ENCODE peak calls at places on chromosomes 6 and 20, in eight cellular contexts. One of them, this sample, is unnamed. For H3K9me3, the result is how much of the 10 kb centered on the place peaks cover.

GRCh38 chr20:1533059-1533458 is 24.4 kb downstream of the SIRPD start:
- DNase-seq in body of pancreas: no peak
- DNase-seq in adrenal gland: no peak
- DNase-seq in esophagus squamous epithelium: no peak
- DNase-seq in spleen: no peak
- DNase-seq in HCT116: no peak
- DNase-seq in ovary: no peak
- DNase-seq in right lobe of liver: no peak
- DNase-seq in this sample: no peak

GRCh38 chr20:20547221-20547875 is 165.1 kb downstream of the RALGAPA2 start:
- DNase-seq in HCT116: no peak
- DNase-seq in body of pancreas: no peak
- DNase-seq in right lobe of liver: no peak
- DNase-seq in ovary: no peak
- DNase-seq in adrenal gland: no peak
- DNase-seq in esophagus squamous epithelium: no peak
- DNase-seq in spleen: no peak
- DNase-seq in this sample: no peak

GRCh38 chr6:132598473-132598872 is 8.9 kb upstream of the TAAR5 start:
- DNase-seq in body of pancreas: no peak
- DNase-seq in right lobe of liver: peak
- DNase-seq in spleen: no peak
- DNase-seq in adrenal gland: no peak
- DNase-seq in ovary: no peak
- DNase-seq in HCT116: peak
- DNase-seq in esophagus squamous epithelium: no peak
- DNase-seq in this sample: no peak

GRCh38 chr20:56778765-56779195 is 149.7 kb downstream of the TFAP2C start:
- DNase-seq in right lobe of liver: peak
- DNase-seq in HCT116: no peak
- DNase-seq in spleen: peak
- DNase-seq in ovary: no peak
- DNase-seq in esophagus squamous epithelium: no peak
- DNase-seq in body of pancreas: no peak
- DNase-seq in adrenal gland: no peak
- DNase-seq in this sample: no peak

GRCh38 chr6:35370799-35371493 is 28.6 kb downstream of the PPARD start:
- DNase-seq in right lobe of liver: peak
- DNase-seq in ovary: no peak
- DNase-seq in HCT116: no peak
- DNase-seq in spleen: peak
- DNase-seq in body of pancreas: no peak
- DNase-seq in adrenal gland: no peak
- DNase-seq in esophagus squamous epithelium: no peak
- DNase-seq in this sample: no peak

GRCh38 chr20:64104667-64105451 is 2.5 kb downstream of the NPBWR2 start:
- DNase-seq in esophagus squamous epithelium: no peak
- DNase-seq in ovary: no peak
- DNase-seq in body of pancreas: no peak
- DNase-seq in spleen: peak
- DNase-seq in right lobe of liver: peak
- DNase-seq in HCT116: no peak
- DNase-seq in adrenal gland: no peak
- DNase-seq in this sample: no peak

GRCh38 chr6:163324928-163325784 is 89.4 kb upstream of the QKI start:
- DNase-seq in spleen: no peak
- DNase-seq in right lobe of liver: peak
- DNase-seq in body of pancreas: peak
- DNase-seq in HCT116: no peak
- DNase-seq in esophagus squamous epithelium: no peak
- DNase-seq in ovary: no peak
- DNase-seq in adrenal gland: no peak
- DNase-seq in this sample: no peak

GRCh38 chr20:5650191-5650691 is 100.0 kb upstream of the SHLD1 start:
- DNase-seq in ovary: no peak
- DNase-seq in right lobe of liver: no peak
- DNase-seq in HCT116: no peak
- DNase-seq in spleen: no peak
- DNase-seq in adrenal gland: no peak
- DNase-seq in body of pancreas: no peak
- DNase-seq in esophagus squamous epithelium: no peak
- DNase-seq in this sample: no peak

GRCh38 chr20:37455659-37456058 is 65.4 kb upstream of the NNAT start:
- DNase-seq in ovary: no peak
- DNase-seq in body of pancreas: no peak
- DNase-seq in adrenal gland: no peak
- DNase-seq in spleen: no peak
- DNase-seq in esophagus squamous epithelium: no peak
- DNase-seq in right lobe of liver: no peak
- DNase-seq in HCT116: no peak
- DNase-seq in this sample: no peak

GRCh38 chr20:37456948-37457347 is 64.1 kb upstream of the NNAT start:
- DNase-seq in adrenal gland: no peak
- DNase-seq in esophagus squamous epithelium: no peak
- DNase-seq in body of pancreas: no peak
- DNase-seq in spleen: no peak
- DNase-seq in HCT116: no peak
- DNase-seq in right lobe of liver: no peak
- DNase-seq in ovary: no peak
- DNase-seq in this sample: no peak

GRCh38 chr20:37461376-37461775 is 59.7 kb upstream of the NNAT start:
- DNase-seq in spleen: no peak
- DNase-seq in HCT116: no peak
- DNase-seq in ovary: no peak
- DNase-seq in body of pancreas: no peak
- DNase-seq in adrenal gland: no peak
- DNase-seq in esophagus squamous epithelium: no peak
- DNase-seq in right lobe of liver: no peak
- DNase-seq in this sample: no peak

GRCh38 chr20:37457928-37458327 is 63.1 kb upstream of the NNAT start:
- DNase-seq in adrenal gland: no peak
- DNase-seq in esophagus squamous epithelium: no peak
- DNase-seq in body of pancreas: no peak
- DNase-seq in right lobe of liver: no peak
- DNase-seq in HCT116: no peak
- DNase-seq in spleen: no peak
- DNase-seq in ovary: no peak
- DNase-seq in this sample: no peak

DNA sequence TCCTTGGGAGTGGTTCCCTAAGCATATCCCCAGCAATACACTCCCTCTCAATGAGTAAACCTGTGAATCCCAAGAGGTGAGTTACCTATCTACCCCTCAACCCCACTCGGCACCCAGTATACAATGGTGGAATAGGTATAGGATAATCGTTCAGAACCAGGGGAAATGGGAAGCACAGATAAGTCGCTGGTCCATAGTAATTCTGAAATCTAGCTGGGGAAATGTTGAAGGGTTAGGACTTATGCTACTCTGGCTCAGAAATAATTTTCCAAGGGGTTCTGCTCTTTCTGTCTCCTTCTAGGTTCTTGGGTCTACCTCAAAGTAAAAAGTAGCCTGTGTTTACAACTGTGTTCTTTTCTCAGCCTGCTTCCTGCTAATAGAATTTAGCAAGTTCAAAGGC is 62.3 kb upstream of the NNAT start:
- DNase-seq in esophagus squamous epithelium: no peak
- DNase-seq in ovary: no peak
- DNase-seq in spleen: no peak
- DNase-seq in adrenal gland: no peak
- DNase-seq in body of pancreas: no peak
- DNase-seq in HCT116: no peak
- DNase-seq in right lobe of liver: no peak
- DNase-seq in this sample: no peak
- H3K9me3 ChIP-seq in esophagus squamous epithelium: under half
- H3K9me3 ChIP-seq in ovary: under half
- H3K9me3 ChIP-seq in spleen: under half
- H3K9me3 ChIP-seq in adrenal gland: under half
- H3K9me3 ChIP-seq in body of pancreas: under half
- H3K9me3 ChIP-seq in HCT116: under half
- H3K9me3 ChIP-seq in right lobe of liver: under half
- H3K9me3 ChIP-seq in this sample: under half

GRCh38 chr20:301886-302848 is 4.8 kb downstream of the ZCCHC3 start:
- DNase-seq in ovary: no peak
- DNase-seq in spleen: no peak
- DNase-seq in HCT116: no peak
- DNase-seq in right lobe of liver: no peak
- DNase-seq in body of pancreas: no peak
- DNase-seq in adrenal gland: no peak
- DNase-seq in esophagus squamous epithelium: no peak
- DNase-seq in this sample: no peak

GRCh38 chr20:297098-297924 is at the start of gene ZCCHC3:
- DNase-seq in HCT116: peak
- DNase-seq in spleen: peak
- DNase-seq in body of pancreas: peak
- DNase-seq in ovary: peak
- DNase-seq in esophagus squamous epithelium: peak
- DNase-seq in right lobe of liver: peak
- DNase-seq in adrenal gland: peak
- DNase-seq in this sample: peak

GRCh38 chr20:298755-299391 is 1.5 kb downstream of the ZCCHC3 start:
- DNase-seq in ovary: no peak
- DNase-seq in right lobe of liver: no peak
- DNase-seq in adrenal gland: no peak
- DNase-seq in esophagus squamous epithelium: no peak
- DNase-seq in body of pancreas: no peak
- DNase-seq in spleen: no peak
- DNase-seq in HCT116: no peak
- DNase-seq in this sample: no peak

GRCh38 chr20:297925-298754 is 770 bp downstream of the ZCCHC3 start:
- DNase-seq in spleen: peak
- DNase-seq in adrenal gland: peak
- DNase-seq in body of pancreas: peak
- DNase-seq in HCT116: no peak
- DNase-seq in esophagus squamous epithelium: no peak
- DNase-seq in ovary: peak
- DNase-seq in right lobe of liver: peak
- DNase-seq in this sample: peak

DNA sequence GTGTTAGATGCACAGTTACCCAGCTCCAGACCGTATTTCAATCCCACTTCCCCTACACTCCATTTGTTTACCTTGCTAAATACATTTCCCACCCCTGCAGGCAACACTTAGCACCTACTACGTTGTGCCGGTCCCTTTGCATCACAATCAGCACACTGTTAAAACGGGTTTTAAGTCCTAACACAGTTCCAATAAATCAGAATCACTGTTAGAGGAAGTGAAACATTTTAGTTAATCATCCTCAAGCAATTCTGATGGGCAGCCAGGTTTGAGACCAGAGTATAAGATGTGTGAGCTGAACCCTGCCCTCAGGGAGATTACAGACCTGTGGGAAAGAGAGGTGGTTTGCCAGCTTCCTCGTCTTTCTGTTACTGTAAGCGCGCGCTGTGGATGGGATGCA is 3.0 kb downstream of the ZCCHC3 start:
- DNase-seq in HCT116: no peak
- DNase-seq in ovary: no peak
- DNase-seq in body of pancreas: no peak
- DNase-seq in spleen: no peak
- DNase-seq in adrenal gland: no peak
- DNase-seq in esophagus squamous epithelium: no peak
- DNase-seq in right lobe of liver: no peak
- DNase-seq in this sample: no peak
- TF ChIP-seq POLR2A in HCT116: no peak
- TF ChIP-seq POLR2A in ovary: no peak
- TF ChIP-seq POLR2A in body of pancreas: no peak
- TF ChIP-seq POLR2A in spleen: no peak
- TF ChIP-seq POLR2A in adrenal gland: no peak
- TF ChIP-seq POLR2A in esophagus squamous epithelium: no peak
- TF ChIP-seq POLR2A in right lobe of liver: no peak
- TF ChIP-seq POLR2A in this sample: no peak

GRCh38 chr6:155227076-155227475 is 36.7 kb upstream of the CLDN20 start:
- DNase-seq in spleen: no peak
- DNase-seq in body of pancreas: no peak
- DNase-seq in adrenal gland: no peak
- DNase-seq in ovary: no peak
- DNase-seq in esophagus squamous epithelium: no peak
- DNase-seq in HCT116: no peak
- DNase-seq in right lobe of liver: no peak
- DNase-seq in this sample: no peak

GRCh38 chr6:155221086-155221485 is 42.7 kb upstream of the CLDN20 start:
- DNase-seq in spleen: no peak
- DNase-seq in body of pancreas: no peak
- DNase-seq in ovary: no peak
- DNase-seq in esophagus squamous epithelium: no peak
- DNase-seq in right lobe of liver: no peak
- DNase-seq in HCT116: no peak
- DNase-seq in adrenal gland: no peak
- DNase-seq in this sample: no peak

GRCh38 chr6:155224618-155225017 is 39.2 kb upstream of the CLDN20 start:
- DNase-seq in body of pancreas: no peak
- DNase-seq in HCT116: no peak
- DNase-seq in esophagus squamous epithelium: no peak
- DNase-seq in adrenal gland: no peak
- DNase-seq in ovary: no peak
- DNase-seq in spleen: no peak
- DNase-seq in right lobe of liver: no peak
- DNase-seq in this sample: no peak

GRCh38 chr6:155219858-155220301 is 43.9 kb upstream of the CLDN20 start:
- DNase-seq in right lobe of liver: no peak
- DNase-seq in esophagus squamous epithelium: no peak
- DNase-seq in ovary: no peak
- DNase-seq in body of pancreas: no peak
- DNase-seq in HCT116: no peak
- DNase-seq in adrenal gland: no peak
- DNase-seq in spleen: no peak
- DNase-seq in this sample: no peak

GRCh38 chr6:155224031-155224451 is 39.8 kb upstream of the CLDN20 start:
- DNase-seq in esophagus squamous epithelium: no peak
- DNase-seq in ovary: no peak
- DNase-seq in right lobe of liver: no peak
- DNase-seq in body of pancreas: no peak
- DNase-seq in HCT116: peak
- DNase-seq in adrenal gland: no peak
- DNase-seq in spleen: no peak
- DNase-seq in this sample: no peak
- H3K4me3 ChIP-seq in esophagus squamous epithelium: no peak
- H3K4me3 ChIP-seq in ovary: no peak
- H3K4me3 ChIP-seq in right lobe of liver: no peak
- H3K4me3 ChIP-seq in body of pancreas: no peak
- H3K4me3 ChIP-seq in HCT116: peak
- H3K4me3 ChIP-seq in adrenal gland: no peak
- H3K4me3 ChIP-seq in spleen: no peak
- H3K4me3 ChIP-seq in this sample: no peak

GRCh38 chr6:159997498-159998101 is 28.7 kb downstream of the IGF2R start:
- DNase-seq in ovary: no peak
- DNase-seq in esophagus squamous epithelium: no peak
- DNase-seq in adrenal gland: no peak
- DNase-seq in right lobe of liver: no peak
- DNase-seq in spleen: no peak
- DNase-seq in HCT116: no peak
- DNase-seq in body of pancreas: no peak
- DNase-seq in this sample: no peak

GRCh38 chr6:160000280-160000704 is 31.4 kb downstream of the IGF2R start:
- DNase-seq in adrenal gland: no peak
- DNase-seq in body of pancreas: no peak
- DNase-seq in ovary: no peak
- DNase-seq in esophagus squamous epithelium: no peak
- DNase-seq in spleen: no peak
- DNase-seq in HCT116: no peak
- DNase-seq in right lobe of liver: no peak
- DNase-seq in this sample: no peak

GRCh38 chr6:159996626-159997497 is 28.0 kb downstream of the IGF2R start:
- DNase-seq in ovary: no peak
- DNase-seq in adrenal gland: no peak
- DNase-seq in right lobe of liver: no peak
- DNase-seq in spleen: peak
- DNase-seq in HCT116: no peak
- DNase-seq in body of pancreas: no peak
- DNase-seq in esophagus squamous epithelium: no peak
- DNase-seq in this sample: no peak

GRCh38 chr6:159998543-159998942 is 29.7 kb downstream of the IGF2R start:
- DNase-seq in spleen: no peak
- DNase-seq in esophagus squamous epithelium: no peak
- DNase-seq in adrenal gland: no peak
- DNase-seq in HCT116: no peak
- DNase-seq in right lobe of liver: no peak
- DNase-seq in ovary: no peak
- DNase-seq in body of pancreas: no peak
- DNase-seq in this sample: no peak

DNA sequence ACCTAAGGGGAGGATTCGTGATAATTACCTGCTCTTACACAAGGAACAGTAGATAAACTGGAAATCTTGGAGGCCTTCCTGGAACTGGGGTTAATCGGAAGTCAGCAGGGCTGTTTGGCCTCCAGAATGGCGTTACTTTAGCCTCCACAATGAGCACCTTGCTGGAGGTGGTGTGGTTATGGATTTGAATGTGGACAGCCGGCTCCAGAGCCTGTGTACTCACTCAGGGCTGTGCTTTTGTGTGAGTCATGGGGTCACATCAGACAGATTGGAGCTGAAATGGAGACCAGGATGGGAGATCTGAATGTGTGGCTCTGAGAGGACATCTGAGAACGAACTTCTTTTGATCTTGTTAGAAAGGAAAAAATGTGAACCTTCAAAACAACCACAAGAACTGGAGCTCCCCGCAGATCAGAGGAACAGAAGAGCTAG is 30.4 kb downstream of the IGF2R start:
- DNase-seq in right lobe of liver: no peak
- DNase-seq in body of pancreas: no peak
- DNase-seq in adrenal gland: no peak
- DNase-seq in ovary: no peak
- DNase-seq in esophagus squamous epithelium: no peak
- DNase-seq in HCT116: no peak
- DNase-seq in spleen: no peak
- DNase-seq in this sample: no peak
- H3K9me3 ChIP-seq in right lobe of liver: under half
- H3K9me3 ChIP-seq in body of pancreas: under half
- H3K9me3 ChIP-seq in adrenal gland: under half
- H3K9me3 ChIP-seq in ovary: under half
- H3K9me3 ChIP-seq in esophagus squamous epithelium: under half
- H3K9me3 ChIP-seq in HCT116: under half
- H3K9me3 ChIP-seq in spleen: under half
- H3K9me3 ChIP-seq in this sample: under half